ENCODE peak calls at places on chromosomes 3 and 15, in ten cellular contexts. H, Y, M, W, E, S, Q, A, G and V are unnamed samples.

GRCh38 chr3:141680620-141681389 is 57.3 kb upstream of the RNF7 start:
- DNase-seq in S (no peak), M (no peak), Q (peak; percentile 88), W (peak; percentile 27), E (no peak), A (peak; percentile 47), Y (peak; percentile 63), G (no peak), H (no peak), V (no peak)

GRCh38 chr3:14780927-14781507 is 37.7 kb upstream of the FGD5 start:
- DNase-seq in M (no peak), Q (peak; percentile 62), H (peak; percentile 69), S (peak; percentile 48), Y (no peak), E (peak; percentile 62), A (peak; percentile 56), W (peak; percentile 64), G (peak; percentile 68), V (no peak)

GRCh38 chr3:13013994-13014754 is 59.1 kb downstream of the IQSEC1 start:
- DNase-seq in G (peak; percentile 62), W (no peak), M (no peak), A (no peak), E (no peak), Q (no peak), H (no peak), S (peak; percentile 65), Y (no peak), V (peak; percentile 26)

GRCh38 chr3:99325407-99325806 is 313.0 kb upstream of the COL8A1 start:
- DNase-seq in S (no peak), Q (no peak), Y (no peak), G (no peak), M (no peak), W (no peak), E (no peak), A (no peak), H (no peak), V (no peak)

GRCh38 chr15:56242576-56243116 is 1.0 kb downstream of the RFX7 start:
- DNase-seq in G (no peak), Y (no peak), H (no peak), M (no peak), E (no peak), Q (peak; percentile 43), W (no peak), S (peak; percentile 44), A (no peak), V (no peak)

GRCh38 chr3:49928511-49929017 is 1.0 kb downstream of the MON1A start:
- DNase-seq in E (no peak), W (no peak), G (no peak), S (peak; percentile 17), M (no peak), Y (no peak), Q (no peak), A (no peak), H (no peak), V (no peak)

GRCh38 chr15:49741721-49742120 is 120.9 kb downstream of the DTWD1 start:
- DNase-seq in Q (no peak), S (no peak), Y (no peak), M (no peak), E (no peak), G (no peak), A (peak; percentile 48), W (no peak), H (no peak), V (no peak)

GRCh38 chr3:139339219-139339906 is 4.5 kb upstream of the MRPS22 start:
- DNase-seq in W (no peak), E (no peak), H (no peak), S (peak; percentile 6), G (no peak), Q (no peak), Y (no peak), A (no peak), M (no peak), V (no peak)

GRCh38 chr3:193688845-193689714 is 96.1 kb downstream of the OPA1 start:
- DNase-seq in M (no peak), E (no peak), H (no peak), Q (no peak), S (no peak), Y (no peak), W (no peak), G (no peak), A (no peak), V (no peak)

GRCh38 chr15:71940004-71940588 is 129.7 kb downstream of the NR2E3 start:
- DNase-seq in S (no peak), Q (no peak), M (no peak), W (no peak), H (no peak), E (no peak), A (no peak), G (no peak), Y (no peak), V (no peak)

GRCh38 chr15:25066708-25067107 is 111.9 kb downstream of the SNRPN start:
- DNase-seq in M (no peak), A (no peak), W (no peak), Y (no peak), S (no peak), H (no peak), G (no peak), E (no peak), Q (no peak), V (no peak)
- H3K9me3 ChIP-seq in M (peaks cover 85% of the 10 kb centered on the region), A (peaks cover 65% of the 10 kb centered on the region), W (peaks cover 100% of the 10 kb centered on the region), Y (peaks cover 81% of the 10 kb centered on the region), S (peaks cover 93% of the 10 kb centered on the region), H (peaks cover 99% of the 10 kb centered on the region), G (peaks cover 100% of the 10 kb centered on the region), E (peaks cover 98% of the 10 kb centered on the region), Q (peaks cover 81% of the 10 kb centered on the region), V (peaks cover 54% of the 10 kb centered on the region)

GRCh38 chr15:76127880-76128279 is 68.1 kb downstream of the TMEM266 start:
- DNase-seq in Q (no peak), H (no peak), G (no peak), S (no peak), M (no peak), W (no peak), E (no peak), Y (no peak), A (no peak), V (no peak)
- H3K9me3 ChIP-seq in Q (no peaks in the 10 kb centered on the region), H (no peaks in the 10 kb centered on the region), G (no peaks in the 10 kb centered on the region), S (no peaks in the 10 kb centered on the region), M (no peaks in the 10 kb centered on the region), W (peaks cover 9% of the 10 kb centered on the region), E (no peaks in the 10 kb centered on the region), Y (no peaks in the 10 kb centered on the region), A (no peaks in the 10 kb centered on the region), V (no peaks in the 10 kb centered on the region)

DNA sequence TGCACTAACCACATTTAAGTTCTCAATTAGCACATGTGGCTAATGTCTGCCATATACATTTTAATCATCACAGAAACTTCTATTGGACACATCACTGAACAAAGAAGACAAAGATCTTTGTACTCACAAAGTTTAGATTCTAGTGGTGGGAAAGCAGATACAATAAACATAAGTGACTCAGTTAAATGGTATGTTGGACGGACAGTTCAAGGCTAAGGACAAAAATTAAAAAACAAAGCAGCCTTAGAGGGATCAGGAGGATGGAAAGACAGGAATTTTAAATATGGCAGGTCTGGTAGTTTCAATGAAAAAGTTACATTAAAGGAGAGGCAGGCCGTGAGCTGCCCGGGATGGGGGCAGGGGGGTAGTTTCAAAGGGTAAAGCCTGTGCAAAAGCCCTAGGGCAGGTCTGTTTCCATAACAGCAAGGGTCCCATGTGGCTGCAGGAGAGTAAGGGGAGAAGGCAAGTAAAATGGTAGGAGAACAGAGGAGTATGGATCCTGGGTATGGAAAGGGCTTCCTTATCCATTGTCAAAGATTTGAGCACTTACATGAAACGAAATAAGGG is 220.7 kb downstream of the FHIT start:
- DNase-seq in H (no peak), Y (no peak), M (no peak), E (no peak), A (no peak), Q (no peak), S (no peak), W (no peak), G (no peak), V (no peak)
- H3K9me3 ChIP-seq in H (no peaks in the 10 kb centered on the region), Y (no peaks in the 10 kb centered on the region), M (no peaks in the 10 kb centered on the region), E (no peaks in the 10 kb centered on the region), A (no peaks in the 10 kb centered on the region), Q (no peaks in the 10 kb centered on the region), S (no peaks in the 10 kb centered on the region), W (peaks cover 5% of the 10 kb centered on the region), G (no peaks in the 10 kb centered on the region), V (no peaks in the 10 kb centered on the region)

GRCh38 chr15:25233766-25234350 is 205.0 kb downstream of the UBE3A start:
- DNase-seq in G (no peak), W (no peak), E (no peak), M (no peak), Y (no peak), S (no peak), A (no peak), H (no peak), Q (no peak), V (no peak)

GRCh38 chr15:25230442-25230841 is 208.4 kb downstream of the UBE3A start:
- DNase-seq in M (no peak), W (no peak), G (no peak), S (no peak), Y (no peak), A (no peak), Q (no peak), H (no peak), E (no peak), V (no peak)

GRCh38 chr15:25226360-25226759 is 212.5 kb downstream of the UBE3A start:
- DNase-seq in Y (no peak), H (no peak), Q (no peak), G (no peak), S (no peak), W (peak; percentile 66), A (no peak), E (no peak), M (no peak), V (no peak)

GRCh38 chr15:25224396-25224795 is 214.4 kb downstream of the UBE3A start:
- DNase-seq in G (no peak), M (no peak), Y (no peak), S (no peak), A (no peak), W (no peak), Q (no peak), H (no peak), E (no peak), V (no peak)

GRCh38 chr15:25228261-25228660 is 210.6 kb downstream of the UBE3A start:
- DNase-seq in Y (no peak), W (no peak), E (no peak), S (no peak), G (no peak), A (no peak), H (no peak), M (no peak), Q (no peak), V (no peak)
- H3K9me3 ChIP-seq in Y (peaks cover 12% of the 10 kb centered on the region), W (peaks cover 41% of the 10 kb centered on the region), E (no peaks in the 10 kb centered on the region), S (no peaks in the 10 kb centered on the region), G (peaks cover 9% of the 10 kb centered on the region), A (no peaks in the 10 kb centered on the region), H (peaks cover 5% of the 10 kb centered on the region), M (no peaks in the 10 kb centered on the region), Q (peaks cover 2% of the 10 kb centered on the region), V (peaks cover 3% of the 10 kb centered on the region)

DNA sequence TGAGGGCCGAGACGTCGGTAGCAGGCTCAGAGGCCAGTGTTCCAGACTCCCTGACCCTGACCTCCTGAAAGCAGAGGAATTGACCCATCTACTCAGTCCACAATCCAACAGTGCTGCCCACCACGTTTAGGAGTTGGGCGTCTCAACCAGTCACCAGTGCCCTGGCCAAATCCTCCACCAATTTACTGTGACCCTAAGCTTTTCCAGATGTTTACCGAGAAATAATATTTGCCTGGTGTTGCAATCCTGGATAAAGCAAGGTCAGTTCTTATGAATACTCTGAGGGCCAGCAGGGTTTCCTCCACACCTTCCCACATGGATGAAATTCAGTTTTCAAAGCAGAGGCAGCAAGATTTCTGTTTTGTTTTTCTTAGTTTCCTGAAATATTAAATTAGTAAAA is 7.5 kb upstream of the APOD start:
- DNase-seq in E (peak; percentile 66), Q (no peak), Y (no peak), S (no peak), H (no peak), M (no peak), W (no peak), G (no peak), A (no peak), V (no peak)
- H3K9me3 ChIP-seq in E (no peaks in the 10 kb centered on the region), Q (no peaks in the 10 kb centered on the region), Y (no peaks in the 10 kb centered on the region), S (no peaks in the 10 kb centered on the region), H (no peaks in the 10 kb centered on the region), M (no peaks in the 10 kb centered on the region), W (peaks cover 18% of the 10 kb centered on the region), G (no peaks in the 10 kb centered on the region), A (no peaks in the 10 kb centered on the region), V (peaks cover 2% of the 10 kb centered on the region)